ENCODE peak calls at places on chromosomes 1 and 21, in four cellular contexts. One of them, this sample, is unnamed.

GRCh38 chr1:6168947-6169586 is 11.1 kb downstream of the CHD5 start:
- DNase-seq in body of pancreas: no peak
- DNase-seq in fibroblast of pulmonary artery: no peak
- DNase-seq in osteoblast: peak; percentile 85
- DNase-seq in this sample: no peak

GRCh38 chr1:64403331-64403730 is 66.6 kb upstream of the CACHD1 start:
- DNase-seq in body of pancreas: no peak
- DNase-seq in fibroblast of pulmonary artery: no peak
- DNase-seq in osteoblast: no peak
- DNase-seq in this sample: peak; percentile 39

GRCh38 chr1:154931940-154932487 is 4.5 kb downstream of the PMVK start:
- DNase-seq in body of pancreas: peak; percentile 68
- DNase-seq in fibroblast of pulmonary artery: no peak
- DNase-seq in osteoblast: peak; percentile 58
- DNase-seq in this sample: no peak

GRCh38 chr1:248815407-248816034 is 10.2 kb downstream of the SH3BP5L start:
- DNase-seq in body of pancreas: no peak
- DNase-seq in fibroblast of pulmonary artery: no peak
- DNase-seq in osteoblast: peak; percentile 63
- DNase-seq in this sample: no peak

GRCh38 chr1:212667223-212668139 is 32.2 kb downstream of the BATF3 start:
- DNase-seq in body of pancreas: peak; percentile 19
- DNase-seq in fibroblast of pulmonary artery: peak; percentile 96
- DNase-seq in osteoblast: peak; percentile 94
- DNase-seq in this sample: peak; percentile 97

GRCh38 chr21:46099476-46099875 is 1.6 kb downstream of the COL6A2 start:
- DNase-seq in body of pancreas: peak; percentile 7
- DNase-seq in fibroblast of pulmonary artery: peak; percentile 42
- DNase-seq in osteoblast: peak; percentile 92
- DNase-seq in this sample: peak; percentile 52

GRCh38 chr1:161089251-161089924 is at the start of gene NECTIN4:
- DNase-seq in body of pancreas: peak; percentile 91
- DNase-seq in fibroblast of pulmonary artery: no peak
- DNase-seq in osteoblast: peak; percentile 39
- DNase-seq in this sample: no peak

GRCh38 chr1:182652933-182653332 is 31.5 kb downstream of the RGS8 start:
- DNase-seq in body of pancreas: no peak
- DNase-seq in fibroblast of pulmonary artery: no peak
- DNase-seq in osteoblast: no peak
- DNase-seq in this sample: no peak

GRCh38 chr1:96364576-96364975 is 357.0 kb upstream of the PTBP2 start:
- DNase-seq in body of pancreas: no peak
- DNase-seq in fibroblast of pulmonary artery: no peak
- DNase-seq in osteoblast: no peak
- DNase-seq in this sample: peak; percentile 66

GRCh38 chr21:46108827-46109226 is 10.9 kb downstream of the COL6A2 start:
- DNase-seq in body of pancreas: no peak
- DNase-seq in fibroblast of pulmonary artery: no peak
- DNase-seq in osteoblast: peak; percentile 36
- DNase-seq in this sample: no peak

GRCh38 chr1:6208723-6209660 is 3.1 kb downstream of the RNF207 start:
- DNase-seq in body of pancreas: peak; percentile 68
- DNase-seq in fibroblast of pulmonary artery: peak; percentile 52
- DNase-seq in osteoblast: peak; percentile 97
- DNase-seq in this sample: peak; percentile 50

GRCh38 chr1:165290143-165290542 is 66.4 kb downstream of the LMX1A start:
- DNase-seq in body of pancreas: no peak
- DNase-seq in fibroblast of pulmonary artery: peak; percentile 7
- DNase-seq in osteoblast: no peak
- DNase-seq in this sample: peak; percentile 16

GRCh38 chr1:80248886-80249285 is 1242.4 kb upstream of the ADGRL4 start:
- DNase-seq in body of pancreas: no peak
- DNase-seq in fibroblast of pulmonary artery: peak; percentile 63
- DNase-seq in osteoblast: no peak
- DNase-seq in this sample: peak; percentile 47

GRCh38 chr1:238648756-238649155 is 737.6 kb upstream of the CHRM3 start:
- DNase-seq in body of pancreas: no peak
- DNase-seq in fibroblast of pulmonary artery: no peak
- DNase-seq in osteoblast: no peak
- DNase-seq in this sample: no peak
- H3K4me3 ChIP-seq in body of pancreas: no peak overlapping the region
- H3K4me3 ChIP-seq in fibroblast of pulmonary artery: no peak overlapping the region
- H3K4me3 ChIP-seq in osteoblast: no peak overlapping the region
- H3K4me3 ChIP-seq in this sample: no peak overlapping the region

GRCh38 chr21:36169465-36170128 is 13.0 kb downstream of the DOP1B start:
- DNase-seq in body of pancreas: no peak
- DNase-seq in fibroblast of pulmonary artery: no peak
- DNase-seq in osteoblast: no peak
- DNase-seq in this sample: no peak
- TF ChIP-seq CTCF in body of pancreas: no peak
- TF ChIP-seq CTCF in fibroblast of pulmonary artery: no peak
- TF ChIP-seq CTCF in osteoblast: no peak
- TF ChIP-seq CTCF in this sample: peak; percentile 5

GRCh38 chr21:15735409-15735808 is 5.6 kb downstream of the USP25 start:
- DNase-seq in body of pancreas: no peak
- DNase-seq in fibroblast of pulmonary artery: no peak
- DNase-seq in osteoblast: no peak
- DNase-seq in this sample: no peak
- H3K4me3 ChIP-seq in body of pancreas: no peak overlapping the region
- H3K4me3 ChIP-seq in fibroblast of pulmonary artery: no peak overlapping the region
- H3K4me3 ChIP-seq in osteoblast: no peak overlapping the region
- H3K4me3 ChIP-seq in this sample: no peak overlapping the region

DNA sequence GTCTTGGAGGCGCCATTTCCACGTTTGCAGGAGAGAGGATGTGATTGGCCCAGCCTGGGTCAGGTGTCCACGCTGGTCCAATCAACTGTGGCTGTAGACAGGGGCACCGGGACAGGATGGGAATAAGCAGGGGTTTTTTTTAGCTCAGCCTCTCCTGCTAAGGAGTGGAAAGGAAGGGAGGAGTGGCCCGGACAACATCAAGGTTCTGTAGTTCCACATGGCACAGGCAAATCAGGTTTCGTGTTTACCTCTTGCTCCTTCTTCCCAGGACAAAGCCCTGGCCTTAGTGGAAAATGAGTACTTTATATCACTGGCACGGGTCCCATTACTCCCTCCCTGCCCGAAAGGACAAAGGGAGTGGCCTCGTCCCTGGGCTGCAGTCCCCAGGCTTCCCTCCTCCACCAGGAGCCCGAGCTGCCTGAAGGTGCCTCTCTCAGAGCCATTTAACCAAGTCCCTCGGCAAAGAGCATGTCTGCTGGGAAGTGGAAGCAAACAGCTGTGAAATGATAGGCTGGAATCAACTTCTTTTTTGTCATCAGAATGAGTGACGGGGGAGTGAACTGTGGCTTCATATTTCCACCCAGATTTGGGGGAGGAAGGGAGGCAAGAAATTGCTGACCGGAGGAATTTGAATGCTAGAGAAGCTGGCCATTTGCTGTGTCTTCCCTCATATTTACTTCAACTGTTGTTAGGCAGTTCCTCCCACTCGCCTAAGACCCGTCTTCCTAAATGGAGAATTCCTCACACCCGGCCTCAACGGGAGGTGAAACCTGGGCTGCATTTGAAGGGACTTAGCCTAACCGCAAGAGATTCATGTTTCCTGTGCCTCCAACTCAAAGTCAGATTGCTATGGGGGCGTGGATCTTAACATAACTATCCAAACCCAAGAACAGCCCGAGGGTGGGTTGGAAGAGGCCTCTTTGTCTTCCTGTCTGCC is 84.9 kb upstream of the SLC44A3 start:
- DNase-seq in body of pancreas: peak; percentile 73
- DNase-seq in fibroblast of pulmonary artery: peak; percentile 97
- DNase-seq in osteoblast: peak; percentile 73
- DNase-seq in this sample: peak; percentile 75
- TF ChIP-seq CTCF in body of pancreas: no peak
- TF ChIP-seq CTCF in fibroblast of pulmonary artery: no peak
- TF ChIP-seq CTCF in osteoblast: no peak
- TF ChIP-seq CTCF in this sample: no peak

DNA sequence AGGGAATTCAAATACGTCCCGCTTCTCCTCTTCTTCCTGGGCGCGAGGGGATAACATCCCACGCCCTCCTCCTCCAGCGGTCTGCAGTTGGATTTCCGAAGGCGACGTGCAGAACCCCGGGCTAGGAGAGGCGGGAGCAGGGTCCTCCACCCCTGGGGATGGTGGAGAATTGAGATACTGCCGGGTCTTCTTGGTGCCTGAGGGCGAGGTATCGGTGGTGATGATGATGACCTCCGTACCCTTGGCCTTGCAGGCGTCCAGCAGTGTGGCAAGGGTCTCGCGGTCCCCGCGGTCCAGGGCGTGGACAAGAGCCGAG is 3.2 kb upstream of the LIX1L start:
- DNase-seq in body of pancreas: no peak
- DNase-seq in fibroblast of pulmonary artery: no peak
- DNase-seq in osteoblast: peak; percentile 30
- DNase-seq in this sample: no peak
- H3K4me3 ChIP-seq in body of pancreas: peak overlapping the region; percentile 44
- H3K4me3 ChIP-seq in fibroblast of pulmonary artery: peak overlapping the region; percentile 68
- H3K4me3 ChIP-seq in osteoblast: peak overlapping the region; percentile 89
- H3K4me3 ChIP-seq in this sample: peak overlapping the region; percentile 85

DNA sequence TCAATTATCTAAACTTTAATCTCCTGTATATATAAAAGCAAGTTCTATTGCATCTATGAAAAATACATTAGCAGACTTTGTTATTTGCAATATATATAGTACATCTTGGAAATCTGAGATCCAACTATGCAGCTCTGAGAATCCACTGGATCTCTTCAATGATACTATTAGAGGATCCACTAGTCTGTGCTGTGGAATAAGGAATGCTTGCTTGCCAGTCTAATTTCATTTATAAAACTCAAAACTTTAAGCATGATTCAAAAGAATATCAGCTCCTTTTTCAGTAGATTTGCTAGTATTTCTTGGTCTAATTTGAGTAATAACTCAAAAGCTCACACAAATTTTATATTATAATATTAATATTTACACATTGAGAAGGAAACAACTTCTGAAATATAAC is 115.1 kb downstream of the SPATA6 start:
- DNase-seq in body of pancreas: no peak
- DNase-seq in fibroblast of pulmonary artery: no peak
- DNase-seq in osteoblast: no peak
- DNase-seq in this sample: no peak
- TF ChIP-seq CTCF in body of pancreas: no peak
- TF ChIP-seq CTCF in fibroblast of pulmonary artery: no peak
- TF ChIP-seq CTCF in osteoblast: no peak
- TF ChIP-seq CTCF in this sample: no peak

GRCh38 chr1:62727656-62728396 is 39.6 kb upstream of the DOCK7 start:
- DNase-seq in body of pancreas: no peak
- DNase-seq in fibroblast of pulmonary artery: no peak
- DNase-seq in osteoblast: peak; percentile 19
- DNase-seq in this sample: no peak
- H3K4me3 ChIP-seq in body of pancreas: no peak overlapping the region
- H3K4me3 ChIP-seq in fibroblast of pulmonary artery: no peak overlapping the region
- H3K4me3 ChIP-seq in osteoblast: no peak overlapping the region
- H3K4me3 ChIP-seq in this sample: no peak overlapping the region